ENCODE peak calls at places on chromosomes 4 and X, in six cellular contexts. A is GM23338, B is GM23248, U is PC-3, N is OCI-LY7, D is hepatocyte. H is an unnamed sample.

GRCh38 chr4:75063417-75063816 is 130.5 kb downstream of the PARM1 start:
- DNase-seq in A (no peak), B (no peak), U (no peak), N (no peak), D (no peak), H (no peak)

GRCh38 chrX:2261838-2262678 is 238.7 kb downstream of the DHRSX start:
- DNase-seq in A (no peak), B (peak; percentile 12), U (no peak), N (no peak), D (no peak), H (no peak)

GRCh38 chr4:853416-853781 is 27.5 kb upstream of the CPLX1 start:
- DNase-seq in A (no peak), B (no peak), U (no peak), N (no peak), D (no peak), H (no peak)

GRCh38 chr4:137032242-137032641 is 500.1 kb downstream of the PCDH18 start:
- DNase-seq in A (no peak), B (peak; percentile 5), U (no peak), N (peak; percentile 17), D (no peak), H (no peak)

GRCh38 chr4:40967550-40967949 is 217.8 kb downstream of the NSUN7 start:
- DNase-seq in A (no peak), B (no peak), U (no peak), N (no peak), D (no peak), H (no peak)

GRCh38 chrX:12360389-12360788 is 222.1 kb downstream of the FRMPD4 start:
- DNase-seq in A (no peak), B (peak; percentile 5), U (peak; percentile 78), N (no peak), D (no peak), H (no peak)

GRCh38 chr4:18935956-18936355 is 914.4 kb upstream of the LCORL start:
- DNase-seq in A (peak; percentile 1), B (no peak), U (no peak), N (no peak), D (no peak), H (no peak)

GRCh38 chrX:51847463-51847862 is 46.0 kb upstream of the MAGED1 start:
- DNase-seq in A (peak; percentile 36), B (no peak), U (no peak), N (no peak), D (no peak), H (no peak)

GRCh38 chrX:140766024-140766611 is 56.6 kb downstream of the LINC00632 start:
- DNase-seq in A (peak; percentile 60), B (peak; percentile 63), U (peak; percentile 76), N (peak; percentile 40), D (peak; percentile 67), H (peak; percentile 62)

GRCh38 chrX:78199851-78200250 is 60.4 kb upstream of the TAF9B start:
- DNase-seq in A (peak; percentile 3), B (peak; percentile 26), U (peak; percentile 67), N (peak; percentile 24), D (peak; percentile 16), H (peak; percentile 36)

GRCh38 chrX:6175914-6176313 is 52.8 kb downstream of the NLGN4X start:
- DNase-seq in A (no peak), B (no peak), U (no peak), N (no peak), D (no peak), H (no peak)

GRCh38 chr4:157897971-157898370 is 274.9 kb downstream of the GASK1B start:
- DNase-seq in A (no peak), B (no peak), U (no peak), N (no peak), D (no peak), H (no peak)

GRCh38 chr4:1399508-1400190 is 6.6 kb downstream of the NKX1-1 start:
- DNase-seq in A (no peak), B (no peak), U (no peak), N (peak; percentile 27), D (no peak), H (no peak)

GRCh38 chr4:122658818-122659295 is 38.0 kb upstream of the IL21 start:
- DNase-seq in A (no peak), B (no peak), U (no peak), N (no peak), D (no peak), H (peak; percentile 64)

GRCh38 chr4:165347647-165348569 is 20.4 kb downstream of the MSMO1 start:
- DNase-seq in A (no peak), B (no peak), U (no peak), N (no peak), D (no peak), H (no peak)

GRCh38 chrX:6500717-6501116 is 34.2 kb downstream of the VCX3A start:
- DNase-seq in A (no peak), B (no peak), U (no peak), N (no peak), D (no peak), H (no peak)

GRCh38 chr4:101258782-101259353 is 88.5 kb downstream of the PPP3CA start:
- DNase-seq in A (no peak), B (no peak), U (no peak), N (no peak), D (no peak), H (no peak)

GRCh38 chr4:151013491-151013890 is 1.6 kb downstream of the LRBA start:
- DNase-seq in A (no peak), B (peak; percentile 6), U (no peak), N (peak; percentile 16), D (no peak), H (no peak)

GRCh38 chr4:17912011-17912410 is 101.2 kb downstream of the NCAPG start:
- DNase-seq in A (no peak), B (no peak), U (no peak), N (no peak), D (no peak), H (no peak)

GRCh38 chrX:353566-354535 is 32.9 kb downstream of the PPP2R3B start:
- DNase-seq in A (no peak), B (no peak), U (no peak), N (no peak), D (no peak), H (no peak)

GRCh38 chrX:13093489-13094140 is 49.2 kb upstream of the FAM9C start:
- DNase-seq in A (no peak), B (no peak), U (no peak), N (no peak), D (no peak), H (no peak)

GRCh38 chrX:104913348-104913747 is 307.1 kb downstream of the TEX13A start:
- DNase-seq in A (peak; percentile 53), B (peak; percentile 13), U (peak; percentile 49), N (peak; percentile 0), D (peak; percentile 26), H (peak; percentile 48)

GRCh38 chrX:154467556-154467955 is 9.5 kb downstream of the PLXNA3 start:
- DNase-seq in A (no peak), B (no peak), U (no peak), N (no peak), D (no peak), H (no peak)

GRCh38 chrX:53681661-53682060 is 4.9 kb downstream of the HUWE1 start:
- DNase-seq in A (no peak), B (peak; percentile 53), U (peak; percentile 19), N (no peak), D (no peak), H (no peak)

GRCh38 chrX:18899796-18900380 is 84.0 kb downstream of the PHKA2 start:
- DNase-seq in A (peak; percentile 35), B (no peak), U (no peak), N (no peak), D (peak; percentile 29), H (no peak)

GRCh38 chrX:47991263-47992092 is 12.3 kb downstream of the ZNF182 start:
- DNase-seq in A (no peak), B (peak; percentile 65), U (peak; percentile 13), N (peak; percentile 44), D (no peak), H (no peak)

GRCh38 chr4:8227771-8228318 is 28.8 kb downstream of the SH3TC1 start:
- DNase-seq in A (no peak), B (no peak), U (no peak), N (no peak), D (no peak), H (no peak)

GRCh38 chr4:177442623-177443155 is 452 bp upstream of the AGA start:
- DNase-seq in A (no peak), B (peak; percentile 31), U (no peak), N (peak; percentile 61), D (no peak), H (peak; percentile 10)

GRCh38 chr4:119672938-119673337 is 44.3 kb upstream of the PDE5A start:
- DNase-seq in A (peak; percentile 39), B (no peak), U (no peak), N (no peak), D (no peak), H (no peak)

GRCh38 chrX:75156537-75156945 is 458 bp upstream of the ABCB7 start:
- DNase-seq in A (peak; percentile 2), B (peak; percentile 44), U (no peak), N (no peak), D (peak; percentile 8), H (no peak)
- H2AFZ ChIP-seq in A (peak overlapping the region; percentile 5), B (peak overlapping the region; percentile 100), U (peak overlapping the region; percentile 98), N (peak overlapping the region; percentile 100), D (peak overlapping the region; percentile 83), H (peak overlapping the region; percentile 96)

GRCh38 chr4:186712690-186713089 is 11.0 kb downstream of the FAT1 start:
- DNase-seq in A (no peak), B (no peak), U (no peak), N (no peak), D (no peak), H (no peak)
- H4K20me1 ChIP-seq in A (peaks cover 27% of the 10 kb centered on the region), B (peaks cover 7% of the 10 kb centered on the region), U (peaks cover 17% of the 10 kb centered on the region), N (no peaks in the 10 kb centered on the region), D (peaks cover 65% of the 10 kb centered on the region), H (no peaks in the 10 kb centered on the region)

GRCh38 chr4:90992213-90992612 is 865.0 kb downstream of the CCSER1 start:
- DNase-seq in A (no peak), B (no peak), U (no peak), N (no peak), D (no peak), H (no peak)
- TF ChIP-seq EZH2phosphoT487 in A (no peak), B (no peak), U (no peak), N (no peak), D (no peak), H (no peak)

GRCh38 chr4:39621582-39621981 is 17.1 kb downstream of the SMIM14 start:
- DNase-seq in A (peak; percentile 34), B (peak; percentile 90), U (peak; percentile 75), N (no peak), D (peak; percentile 52), H (no peak)

GRCh38 chr4:39617534-39617933 is 21.1 kb downstream of the SMIM14 start:
- DNase-seq in A (no peak), B (no peak), U (no peak), N (no peak), D (no peak), H (no peak)

GRCh38 chr4:39626261-39626660 is 12.4 kb downstream of the SMIM14 start:
- DNase-seq in A (no peak), B (no peak), U (no peak), N (peak; percentile 89), D (no peak), H (no peak)

GRCh38 chr4:39616651-39617050 is 22.0 kb downstream of the SMIM14 start:
- DNase-seq in A (no peak), B (peak; percentile 61), U (no peak), N (no peak), D (no peak), H (no peak)

DNA sequence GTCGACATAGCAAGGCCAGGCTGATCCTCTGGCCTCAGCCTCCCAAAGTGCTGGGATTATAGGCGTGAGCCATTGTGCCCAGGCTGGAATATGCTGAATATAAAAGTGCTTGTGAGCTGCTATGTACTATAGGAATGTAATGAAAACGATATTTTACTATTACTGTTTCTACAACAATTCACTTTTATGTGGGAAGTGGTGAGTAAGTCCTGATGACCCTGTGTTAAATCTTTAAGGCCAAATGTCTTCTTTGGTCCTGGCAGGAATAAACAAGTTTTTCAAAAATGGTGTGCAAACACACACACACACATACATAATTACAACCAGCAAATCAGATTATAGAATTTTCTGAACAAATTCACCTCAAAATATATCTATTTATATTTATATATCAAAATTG is 18.1 kb downstream of the SMIM14 start:
- DNase-seq in A (no peak), B (peak; percentile 58), U (no peak), N (no peak), D (no peak), H (no peak)
- H2AFZ ChIP-seq in A (no peak overlapping the region), B (no peak overlapping the region), U (no peak overlapping the region), N (no peak overlapping the region), D (no peak overlapping the region), H (no peak overlapping the region)

H was measured in MM.1S.